ENCODE peak calls at places on chromosomes 2 and 18, in nine cellular contexts. O is non-pigmented ciliary epithelial cell, J is ELR, P is fibroblast of mammary gland, Z is AG09319, M is T-helper 2 cell, X is SW480, L is aorta, D is HCEC 1CT. C is an unnamed sample.
A peak's percentile ranks its signal among the peaks of the same experiment; 100 is the strongest.

GRCh38 chr2:190695739-190696138 is 46.9 kb downstream of the NAB1 start:
- DNase-seq in L (no peak), D (no peak), M (no peak), X (peak; percentile 8), J (no peak), O (no peak), Z (no peak), P (peak; percentile 30), C (no peak)

GRCh38 chr18:6249788-6250187 is 164.9 kb downstream of the L3MBTL4 start:
- DNase-seq in L (no peak), O (no peak), D (no peak), X (no peak), P (no peak), Z (no peak), M (no peak), J (no peak), C (no peak)

GRCh38 chr18:57441395-57441794 is 6.2 kb downstream of the ONECUT2 start:
- DNase-seq in L (no peak), O (no peak), M (no peak), X (no peak), Z (no peak), D (peak; percentile 41), J (peak; percentile 41), P (peak; percentile 68), C (no peak)

GRCh38 chr2:59540864-59541263 is 1012.6 kb downstream of the BCL11A start:
- DNase-seq in X (no peak), P (no peak), M (no peak), O (no peak), Z (no peak), J (no peak), L (no peak), D (no peak), C (no peak)

GRCh38 chr2:23294238-23294637 is 90.7 kb upstream of the KLHL29 start:
- DNase-seq in L (no peak), D (no peak), M (no peak), O (no peak), P (no peak), J (no peak), X (no peak), Z (no peak), C (no peak)

GRCh38 chr18:68316636-68317035 is 398.3 kb downstream of the TMX3 start:
- DNase-seq in P (peak; percentile 51), O (no peak), Z (no peak), J (peak; percentile 69), L (no peak), M (no peak), X (no peak), D (peak; percentile 40), C (peak; percentile 18)

GRCh38 chr2:133138693-133139092 is 429.6 kb downstream of the NCKAP5 start:
- DNase-seq in J (no peak), D (no peak), M (no peak), L (no peak), P (no peak), Z (no peak), O (no peak), X (no peak), C (no peak)

GRCh38 chr2:28004086-28004485 is 113.6 kb downstream of the BABAM2 start:
- DNase-seq in L (no peak), P (peak; percentile 95), J (peak; percentile 86), X (no peak), Z (peak; percentile 46), M (no peak), O (peak; percentile 91), D (peak; percentile 91), C (no peak)

GRCh38 chr2:240123821-240124650 is 12.1 kb downstream of the COPS9 start:
- DNase-seq in L (peak; percentile 38), O (no peak), Z (no peak), X (no peak), D (no peak), P (no peak), M (no peak), J (no peak), C (no peak)

GRCh38 chr18:62329676-62330454 is 4.8 kb downstream of the TNFRSF11A start:
- DNase-seq in P (peak; percentile 7), M (no peak), L (peak; percentile 70), Z (no peak), D (no peak), X (no peak), J (peak; percentile 77), O (no peak), C (no peak)

GRCh38 chr2:68190991-68191731 is 33.5 kb downstream of the PNO1 start:
- DNase-seq in Z (peak; percentile 64), L (no peak), J (peak; percentile 91), X (peak; percentile 34), M (no peak), D (peak; percentile 95), P (peak; percentile 92), O (peak; percentile 55), C (no peak)

GRCh38 chr2:59463401-59463800 is 1090.1 kb downstream of the BCL11A start:
- DNase-seq in M (no peak), J (no peak), L (no peak), O (no peak), Z (no peak), P (no peak), X (no peak), D (no peak), C (no peak)